ENCODE peak calls at places on chromosomes 12 and 14, in five cellular contexts. One of them, this sample, is unnamed.

GRCh38 chr12:27382126-27382795 is 49.6 kb downstream of the BMAL2 start:
- DNase-seq in HepG2: no peak
- DNase-seq in GM12878: no peak
- DNase-seq in H1: no peak
- DNase-seq in K562: no peak
- DNase-seq in this sample: no peak

GRCh38 chr12:62909340-62909739 is 25.6 kb downstream of the PPM1H start:
- DNase-seq in HepG2: no peak
- DNase-seq in GM12878: no peak
- DNase-seq in H1: no peak
- DNase-seq in K562: no peak
- DNase-seq in this sample: no peak

GRCh38 chr14:52025310-52025709 is 36.0 kb downstream of the RTRAF start:
- DNase-seq in HepG2: no peak
- DNase-seq in GM12878: no peak
- DNase-seq in H1: no peak
- DNase-seq in K562: no peak
- DNase-seq in this sample: no peak

GRCh38 chr14:77066555-77067172 is 31.4 kb upstream of the CIPC start:
- DNase-seq in HepG2: no peak
- DNase-seq in GM12878: no peak
- DNase-seq in H1: no peak
- DNase-seq in K562: no peak
- DNase-seq in this sample: no peak

GRCh38 chr14:32507029-32507984 is 178.2 kb downstream of the AKAP6 start:
- DNase-seq in HepG2: no peak
- DNase-seq in GM12878: no peak
- DNase-seq in H1: no peak
- DNase-seq in K562: no peak
- DNase-seq in this sample: peak

GRCh38 chr12:49367381-49368239 is at the start of gene SPATS2:
- DNase-seq in HepG2: no peak
- DNase-seq in GM12878: no peak
- DNase-seq in H1: no peak
- DNase-seq in K562: peak
- DNase-seq in this sample: no peak

GRCh38 chr12:71214511-71215285 is 56.9 kb upstream of the TSPAN8 start:
- DNase-seq in HepG2: peak
- DNase-seq in GM12878: no peak
- DNase-seq in H1: peak
- DNase-seq in K562: no peak
- DNase-seq in this sample: no peak

GRCh38 chr12:13472690-13473089 is 276.2 kb downstream of the EMP1 start:
- DNase-seq in HepG2: no peak
- DNase-seq in GM12878: peak
- DNase-seq in H1: no peak
- DNase-seq in K562: no peak
- DNase-seq in this sample: no peak

GRCh38 chr12:164207-164606 is 49.8 kb downstream of the SLC6A12 start:
- DNase-seq in HepG2: no peak
- DNase-seq in GM12878: no peak
- DNase-seq in H1: no peak
- DNase-seq in K562: peak
- DNase-seq in this sample: no peak

GRCh38 chr12:102376251-102376747 is 104.1 kb downstream of the IGF1 start:
- DNase-seq in HepG2: no peak
- DNase-seq in GM12878: no peak
- DNase-seq in H1: no peak
- DNase-seq in K562: no peak
- DNase-seq in this sample: no peak

GRCh38 chr14:34655959-34656358 is 26.0 kb upstream of the SNX6 start:
- DNase-seq in HepG2: no peak
- DNase-seq in GM12878: no peak
- DNase-seq in H1: no peak
- DNase-seq in K562: no peak
- DNase-seq in this sample: no peak

GRCh38 chr14:24441904-24442239 is 704 bp downstream of the SDR39U1 start:
- DNase-seq in HepG2: no peak
- DNase-seq in GM12878: no peak
- DNase-seq in H1: no peak
- DNase-seq in K562: no peak
- DNase-seq in this sample: peak

GRCh38 chr12:89529738-89530137 is 3.9 kb upstream of the POC1B start:
- DNase-seq in HepG2: peak
- DNase-seq in GM12878: peak
- DNase-seq in H1: no peak
- DNase-seq in K562: peak
- DNase-seq in this sample: peak

GRCh38 chr12:127054531-127054930 is 1212.4 kb upstream of the TMEM132C start:
- DNase-seq in HepG2: no peak
- DNase-seq in GM12878: no peak
- DNase-seq in H1: no peak
- DNase-seq in K562: no peak
- DNase-seq in this sample: no peak

GRCh38 chr12:12612403-12612802 is 727 bp downstream of the CREBL2 start:
- DNase-seq in HepG2: peak
- DNase-seq in GM12878: no peak
- DNase-seq in H1: no peak
- DNase-seq in K562: no peak
- DNase-seq in this sample: peak

GRCh38 chr14:94751321-94751720 is 18.6 kb downstream of the GSC start:
- DNase-seq in HepG2: no peak
- DNase-seq in GM12878: no peak
- DNase-seq in H1: no peak
- DNase-seq in K562: no peak
- DNase-seq in this sample: no peak

GRCh38 chr14:75978249-75978731 is 3.5 kb downstream of the TGFB3 start:
- DNase-seq in HepG2: no peak
- DNase-seq in GM12878: no peak
- DNase-seq in H1: no peak
- DNase-seq in K562: no peak
- DNase-seq in this sample: no peak

GRCh38 chr12:133227281-133227852 is 8.3 kb downstream of the ANHX start:
- DNase-seq in HepG2: no peak
- DNase-seq in GM12878: no peak
- DNase-seq in H1: no peak
- DNase-seq in K562: no peak
- DNase-seq in this sample: no peak

GRCh38 chr12:132517013-132517739 is 27.2 kb downstream of the FBRSL1 start:
- DNase-seq in HepG2: peak
- DNase-seq in GM12878: no peak
- DNase-seq in H1: no peak
- DNase-seq in K562: no peak
- DNase-seq in this sample: no peak

GRCh38 chr12:65055874-65056273 is 65.2 kb downstream of the WIF1 start:
- DNase-seq in HepG2: no peak
- DNase-seq in GM12878: no peak
- DNase-seq in H1: peak
- DNase-seq in K562: no peak
- DNase-seq in this sample: no peak

GRCh38 chr14:98782062-98782461 is 489.9 kb downstream of the BCL11B start:
- DNase-seq in HepG2: no peak
- DNase-seq in GM12878: no peak
- DNase-seq in H1: no peak
- DNase-seq in K562: no peak
- DNase-seq in this sample: no peak

GRCh38 chr14:75844486-75844885 is 137.3 kb downstream of the TGFB3 start:
- DNase-seq in HepG2: no peak
- DNase-seq in GM12878: no peak
- DNase-seq in H1: no peak
- DNase-seq in K562: no peak
- DNase-seq in this sample: no peak

GRCh38 chr12:14998941-14999340 is 26.1 kb downstream of the PDE6H start:
- DNase-seq in HepG2: no peak
- DNase-seq in GM12878: no peak
- DNase-seq in H1: no peak
- DNase-seq in K562: no peak
- DNase-seq in this sample: no peak

DNA sequence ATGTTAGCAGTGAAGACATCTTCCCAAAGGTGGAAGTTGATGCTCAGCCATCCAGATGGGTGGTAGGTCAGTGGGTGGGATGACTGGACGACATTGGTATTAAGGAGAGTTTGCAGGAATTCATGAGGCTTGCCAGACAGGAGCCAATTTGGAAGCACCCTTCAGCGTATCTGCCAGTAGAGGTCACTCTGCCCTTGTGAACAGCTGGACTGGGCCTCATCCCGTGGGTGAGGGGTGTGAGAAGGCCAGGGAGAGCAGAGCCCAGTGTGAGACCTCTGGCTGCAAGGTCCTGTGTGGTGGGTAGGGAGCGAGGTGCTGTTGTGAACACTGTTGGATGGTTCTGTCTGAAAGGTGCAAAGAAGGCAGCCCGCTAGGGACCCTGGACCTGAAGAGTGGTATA is 37.7 kb downstream of the SLC5A8 start:
- DNase-seq in HepG2: peak
- DNase-seq in GM12878: no peak
- DNase-seq in H1: peak
- DNase-seq in K562: peak
- DNase-seq in this sample: no peak
- TF ChIP-seq HDAC2 in HepG2: no peak
- TF ChIP-seq HDAC2 in GM12878: no peak
- TF ChIP-seq HDAC2 in H1: no peak
- TF ChIP-seq HDAC2 in K562: no peak
- TF ChIP-seq HDAC2 in this sample: no peak

GRCh38 chr12:124340080-124340900 is 45.4 kb downstream of the RFLNA start:
- DNase-seq in HepG2: no peak
- DNase-seq in GM12878: no peak
- DNase-seq in H1: no peak
- DNase-seq in K562: no peak
- DNase-seq in this sample: no peak
- TF ChIP-seq HDAC2 in HepG2: no peak
- TF ChIP-seq HDAC2 in GM12878: no peak
- TF ChIP-seq HDAC2 in H1: no peak
- TF ChIP-seq HDAC2 in K562: no peak
- TF ChIP-seq HDAC2 in this sample: no peak

GRCh38 chr12:112149596-112149995 is 24.2 kb downstream of the TRAFD1 start:
- DNase-seq in HepG2: no peak
- DNase-seq in GM12878: peak
- DNase-seq in H1: no peak
- DNase-seq in K562: no peak
- DNase-seq in this sample: no peak
- TF ChIP-seq HDAC2 in HepG2: no peak
- TF ChIP-seq HDAC2 in GM12878: no peak
- TF ChIP-seq HDAC2 in H1: no peak
- TF ChIP-seq HDAC2 in K562: no peak
- TF ChIP-seq HDAC2 in this sample: no peak

DNA sequence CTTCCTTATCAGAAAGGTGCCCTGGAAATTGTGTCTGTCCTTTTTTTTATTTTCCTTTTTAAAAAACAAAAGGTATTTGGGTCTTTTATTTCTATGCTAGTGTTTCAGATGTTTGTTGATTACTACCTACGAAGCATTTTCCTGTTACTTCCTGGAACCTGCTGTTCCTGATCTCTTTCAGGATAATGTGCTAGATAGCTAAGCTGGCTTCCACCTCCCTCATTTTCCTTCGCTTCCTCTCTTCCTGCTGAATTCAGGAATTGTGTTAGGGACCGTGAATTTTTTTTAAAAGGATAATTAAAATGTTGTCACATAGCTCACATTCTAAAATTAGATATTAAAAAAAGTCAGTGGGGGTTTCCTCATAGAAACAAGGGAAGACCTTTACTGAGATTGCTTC is 27.7 kb downstream of the TMTC2 start:
- DNase-seq in HepG2: no peak
- DNase-seq in GM12878: no peak
- DNase-seq in H1: no peak
- DNase-seq in K562: no peak
- DNase-seq in this sample: no peak
- TF ChIP-seq HDAC2 in HepG2: no peak
- TF ChIP-seq HDAC2 in GM12878: no peak
- TF ChIP-seq HDAC2 in H1: no peak
- TF ChIP-seq HDAC2 in K562: no peak
- TF ChIP-seq HDAC2 in this sample: no peak

DNA sequence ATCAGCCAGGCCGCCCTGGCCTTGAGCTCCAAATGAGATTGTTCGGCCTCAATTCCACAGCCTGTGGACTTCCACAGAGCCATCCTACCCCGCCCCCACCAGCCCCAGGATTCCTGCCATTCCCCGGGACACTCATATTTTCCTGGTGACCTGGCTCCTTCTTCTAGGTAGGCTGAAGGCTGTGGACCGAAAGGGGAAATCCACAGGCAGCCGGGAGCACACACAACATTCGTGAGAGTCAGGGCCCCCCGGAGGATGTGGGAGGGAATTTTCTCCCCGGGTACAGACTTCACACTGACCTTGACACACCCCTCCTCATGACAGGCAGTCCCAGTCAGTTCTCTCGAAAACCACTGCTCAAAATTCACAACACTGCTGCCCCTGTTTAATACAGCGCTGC is 39.9 kb downstream of the RIN3 start:
- DNase-seq in HepG2: no peak
- DNase-seq in GM12878: no peak
- DNase-seq in H1: no peak
- DNase-seq in K562: no peak
- DNase-seq in this sample: peak
- TF ChIP-seq HDAC2 in HepG2: no peak
- TF ChIP-seq HDAC2 in GM12878: no peak
- TF ChIP-seq HDAC2 in H1: no peak
- TF ChIP-seq HDAC2 in K562: no peak
- TF ChIP-seq HDAC2 in this sample: no peak

This sample was measured in A549.